ENCODE peak calls at places on chromosomes 16 and 17, in six cellular contexts. One of them, this sample, is unnamed.

GRCh38 chr17:76265624-76266243 is 586 bp downstream of the UBALD2 start:
- DNase-seq in endothelial cell of umbilical vein: peak; percentile 36
- DNase-seq in HepG2: no peak
- DNase-seq in A549: no peak
- DNase-seq in H1: no peak
- DNase-seq in K562: peak; percentile 40
- DNase-seq in this sample: peak; percentile 56

GRCh38 chr16:55351936-55352335 is 27.9 kb downstream of the IRX6 start:
- DNase-seq in endothelial cell of umbilical vein: no peak
- DNase-seq in HepG2: peak; percentile 11
- DNase-seq in A549: no peak
- DNase-seq in H1: no peak
- DNase-seq in K562: no peak
- DNase-seq in this sample: no peak

GRCh38 chr16:2415085-2415484 is 14.2 kb upstream of the CCNF start:
- DNase-seq in endothelial cell of umbilical vein: no peak
- DNase-seq in HepG2: no peak
- DNase-seq in A549: no peak
- DNase-seq in H1: no peak
- DNase-seq in K562: no peak
- DNase-seq in this sample: no peak

GRCh38 chr16:27450836-27451341 is 48.9 kb downstream of the IL21R start:
- DNase-seq in endothelial cell of umbilical vein: no peak
- DNase-seq in HepG2: no peak
- DNase-seq in A549: no peak
- DNase-seq in H1: no peak
- DNase-seq in K562: no peak
- DNase-seq in this sample: no peak

GRCh38 chr17:47967607-47968252 is 3.2 kb upstream of the CDK5RAP3 start:
- DNase-seq in endothelial cell of umbilical vein: no peak
- DNase-seq in HepG2: no peak
- DNase-seq in A549: peak; percentile 61
- DNase-seq in H1: no peak
- DNase-seq in K562: no peak
- DNase-seq in this sample: no peak

GRCh38 chr17:40903129-40903847 is 18.2 kb upstream of the KRT20 start:
- DNase-seq in endothelial cell of umbilical vein: no peak
- DNase-seq in HepG2: peak; percentile 82
- DNase-seq in A549: peak; percentile 94
- DNase-seq in H1: no peak
- DNase-seq in K562: peak; percentile 27
- DNase-seq in this sample: no peak

GRCh38 chr17:80621335-80622169 is 76.9 kb downstream of the RPTOR start:
- DNase-seq in endothelial cell of umbilical vein: no peak
- DNase-seq in HepG2: no peak
- DNase-seq in A549: no peak
- DNase-seq in H1: no peak
- DNase-seq in K562: no peak
- DNase-seq in this sample: no peak

GRCh38 chr17:43927101-43927935 is 15.0 kb downstream of the PPY start:
- DNase-seq in endothelial cell of umbilical vein: no peak
- DNase-seq in HepG2: no peak
- DNase-seq in A549: no peak
- DNase-seq in H1: no peak
- DNase-seq in K562: no peak
- DNase-seq in this sample: no peak

GRCh38 chr16:67092227-67092626 is 17.5 kb upstream of the PHAF1 start:
- DNase-seq in endothelial cell of umbilical vein: no peak
- DNase-seq in HepG2: no peak
- DNase-seq in A549: no peak
- DNase-seq in H1: no peak
- DNase-seq in K562: no peak
- DNase-seq in this sample: no peak

GRCh38 chr16:55672471-55672870 is 16.7 kb downstream of the SLC6A2 start:
- DNase-seq in endothelial cell of umbilical vein: no peak
- DNase-seq in HepG2: no peak
- DNase-seq in A549: no peak
- DNase-seq in H1: no peak
- DNase-seq in K562: no peak
- DNase-seq in this sample: no peak

GRCh38 chr17:72119963-72120877 is 600 bp upstream of the SOX9 start:
- DNase-seq in endothelial cell of umbilical vein: no peak
- DNase-seq in HepG2: peak; percentile 79
- DNase-seq in A549: peak; percentile 59
- DNase-seq in H1: no peak
- DNase-seq in K562: no peak
- DNase-seq in this sample: peak; percentile 46

GRCh38 chr16:27634781-27635180 is 84.8 kb downstream of the KATNIP start:
- DNase-seq in endothelial cell of umbilical vein: no peak
- DNase-seq in HepG2: no peak
- DNase-seq in A549: no peak
- DNase-seq in H1: no peak
- DNase-seq in K562: no peak
- DNase-seq in this sample: no peak

GRCh38 chr16:15996432-15997109 is 47.2 kb downstream of the ABCC1 start:
- DNase-seq in endothelial cell of umbilical vein: peak; percentile 89
- DNase-seq in HepG2: peak; percentile 99
- DNase-seq in A549: peak; percentile 88
- DNase-seq in H1: no peak
- DNase-seq in K562: peak; percentile 32
- DNase-seq in this sample: no peak

GRCh38 chr17:673200-673681 is 41.4 kb downstream of the VPS53 start:
- DNase-seq in endothelial cell of umbilical vein: no peak
- DNase-seq in HepG2: no peak
- DNase-seq in A549: no peak
- DNase-seq in H1: no peak
- DNase-seq in K562: no peak
- DNase-seq in this sample: peak; percentile 65

GRCh38 chr17:36674278-36674650 is 72.9 kb downstream of the MRM1 start:
- DNase-seq in endothelial cell of umbilical vein: no peak
- DNase-seq in HepG2: no peak
- DNase-seq in A549: no peak
- DNase-seq in H1: no peak
- DNase-seq in K562: no peak
- DNase-seq in this sample: no peak

DNA sequence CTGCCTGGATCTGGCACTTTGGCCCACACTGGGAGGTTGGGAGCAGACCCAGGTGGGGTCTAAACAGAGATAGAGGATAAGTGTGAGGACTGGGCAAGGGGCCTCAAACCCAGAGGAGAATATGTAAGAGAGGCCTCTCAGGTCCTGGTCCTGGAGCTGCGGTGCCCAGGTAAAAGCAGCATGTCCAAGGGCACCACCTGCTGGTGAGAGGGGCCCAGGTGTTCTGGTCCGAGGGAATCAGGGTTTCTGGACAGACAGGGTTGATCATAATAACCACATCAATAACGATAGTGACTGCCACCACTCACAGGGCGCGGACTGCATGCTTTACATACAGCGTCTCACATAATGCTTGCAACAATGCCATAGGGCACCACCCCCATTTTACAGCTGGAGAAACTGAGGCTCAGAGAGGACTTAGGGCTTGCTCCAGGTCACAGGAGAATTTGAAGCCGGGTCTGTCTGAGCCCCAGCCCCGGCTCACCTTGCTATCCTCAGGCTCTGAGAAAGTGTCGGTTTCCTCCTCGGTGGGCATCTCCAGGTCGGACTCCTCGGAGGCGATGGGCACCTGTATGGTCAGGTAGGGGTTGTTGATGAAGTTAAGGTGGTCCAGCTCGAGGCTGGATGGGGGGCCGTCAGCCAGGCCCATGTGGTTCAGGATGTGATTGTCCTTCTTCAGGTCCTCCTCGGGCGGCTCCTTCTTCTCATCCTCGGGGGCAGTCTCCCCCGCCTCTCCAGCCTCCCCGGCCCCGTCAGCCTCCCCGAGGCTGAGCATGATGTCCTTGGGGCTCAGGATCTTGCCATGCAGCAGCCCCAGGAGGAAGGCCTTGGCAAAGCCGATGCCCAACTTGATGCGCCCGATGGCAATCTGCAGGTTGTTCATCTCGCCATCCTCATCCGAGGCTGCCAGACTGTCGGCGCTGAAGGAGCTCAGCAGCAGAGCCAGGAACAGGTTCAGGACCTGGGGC is 19.1 kb upstream of the CD79B start:
- DNase-seq in endothelial cell of umbilical vein: no peak
- DNase-seq in HepG2: peak; percentile 62
- DNase-seq in A549: peak; percentile 74
- DNase-seq in H1: no peak
- DNase-seq in K562: peak; percentile 42
- DNase-seq in this sample: peak; percentile 75
- TF ChIP-seq JUN in endothelial cell of umbilical vein: no peak
- TF ChIP-seq JUN in HepG2: no peak
- TF ChIP-seq JUN in A549: no peak
- TF ChIP-seq JUN in H1: no peak
- TF ChIP-seq JUN in K562: no peak
- TF ChIP-seq JUN in this sample: no peak

GRCh38 chr16:85632709-85633437 is 19.8 kb downstream of the GSE1 start:
- DNase-seq in endothelial cell of umbilical vein: no peak
- DNase-seq in HepG2: no peak
- DNase-seq in A549: no peak
- DNase-seq in H1: no peak
- DNase-seq in K562: no peak
- DNase-seq in this sample: no peak

GRCh38 chr16:85635545-85636140 is 22.5 kb downstream of the GSE1 start:
- DNase-seq in endothelial cell of umbilical vein: no peak
- DNase-seq in HepG2: no peak
- DNase-seq in A549: no peak
- DNase-seq in H1: no peak
- DNase-seq in K562: no peak
- DNase-seq in this sample: no peak

GRCh38 chr16:85633438-85633743 is 20.3 kb downstream of the GSE1 start:
- DNase-seq in endothelial cell of umbilical vein: no peak
- DNase-seq in HepG2: no peak
- DNase-seq in A549: no peak
- DNase-seq in H1: no peak
- DNase-seq in K562: no peak
- DNase-seq in this sample: no peak

GRCh38 chr16:85634747-85635544 is 21.8 kb downstream of the GSE1 start:
- DNase-seq in endothelial cell of umbilical vein: no peak
- DNase-seq in HepG2: no peak
- DNase-seq in A549: no peak
- DNase-seq in H1: no peak
- DNase-seq in K562: no peak
- DNase-seq in this sample: peak; percentile 41

DNA sequence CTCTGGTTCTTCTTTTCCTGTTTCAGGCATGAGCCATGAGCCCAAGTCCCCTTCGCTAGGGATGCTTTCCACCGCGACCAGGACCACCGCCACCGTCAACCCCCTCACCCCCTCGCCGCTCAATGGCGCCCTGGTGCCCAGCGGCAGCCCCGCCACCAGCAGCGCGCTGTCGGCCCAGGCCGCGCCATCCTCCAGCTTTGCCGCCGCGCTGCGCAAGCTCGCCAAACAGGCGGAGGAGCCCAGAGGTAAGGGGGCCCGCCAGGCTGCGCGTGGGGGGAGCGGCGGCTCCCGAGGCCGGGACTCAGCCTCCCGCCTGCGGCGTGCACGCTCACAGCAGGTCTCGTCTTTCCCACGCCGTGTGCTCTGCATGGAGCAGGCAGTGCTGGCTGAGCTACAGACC is 20.8 kb downstream of the GSE1 start:
- DNase-seq in endothelial cell of umbilical vein: no peak
- DNase-seq in HepG2: no peak
- DNase-seq in A549: no peak
- DNase-seq in H1: no peak
- DNase-seq in K562: no peak
- DNase-seq in this sample: no peak
- TF ChIP-seq JUN in endothelial cell of umbilical vein: no peak
- TF ChIP-seq JUN in HepG2: no peak
- TF ChIP-seq JUN in A549: no peak
- TF ChIP-seq JUN in H1: no peak
- TF ChIP-seq JUN in K562: no peak
- TF ChIP-seq JUN in this sample: no peak

GRCh38 chr17:46742539-46743270 is 75.8 kb downstream of the WNT3 start:
- DNase-seq in endothelial cell of umbilical vein: peak; percentile 57
- DNase-seq in HepG2: no peak
- DNase-seq in A549: peak; percentile 76
- DNase-seq in H1: no peak
- DNase-seq in K562: peak; percentile 79
- DNase-seq in this sample: no peak
- TF ChIP-seq JUN in endothelial cell of umbilical vein: no peak
- TF ChIP-seq JUN in HepG2: no peak
- TF ChIP-seq JUN in A549: no peak
- TF ChIP-seq JUN in H1: no peak
- TF ChIP-seq JUN in K562: no peak
- TF ChIP-seq JUN in this sample: no peak

GRCh38 chr16:361341-361871 is 8.9 kb upstream of the AXIN1 start:
- DNase-seq in endothelial cell of umbilical vein: no peak
- DNase-seq in HepG2: no peak
- DNase-seq in A549: no peak
- DNase-seq in H1: no peak
- DNase-seq in K562: no peak
- DNase-seq in this sample: no peak

GRCh38 chr16:361872-362701 is 8.3 kb downstream of the MRPL28 start:
- DNase-seq in endothelial cell of umbilical vein: peak; percentile 70
- DNase-seq in HepG2: peak; percentile 75
- DNase-seq in A549: peak; percentile 94
- DNase-seq in H1: peak; percentile 58
- DNase-seq in K562: peak; percentile 76
- DNase-seq in this sample: peak; percentile 83

GRCh38 chr16:364595-365491 is 5.5 kb downstream of the MRPL28 start:
- DNase-seq in endothelial cell of umbilical vein: no peak
- DNase-seq in HepG2: no peak
- DNase-seq in A549: no peak
- DNase-seq in H1: no peak
- DNase-seq in K562: no peak
- DNase-seq in this sample: no peak

GRCh38 chr16:364091-364490 is 6.2 kb downstream of the MRPL28 start:
- DNase-seq in endothelial cell of umbilical vein: no peak
- DNase-seq in HepG2: no peak
- DNase-seq in A549: no peak
- DNase-seq in H1: no peak
- DNase-seq in K562: no peak
- DNase-seq in this sample: no peak

DNA sequence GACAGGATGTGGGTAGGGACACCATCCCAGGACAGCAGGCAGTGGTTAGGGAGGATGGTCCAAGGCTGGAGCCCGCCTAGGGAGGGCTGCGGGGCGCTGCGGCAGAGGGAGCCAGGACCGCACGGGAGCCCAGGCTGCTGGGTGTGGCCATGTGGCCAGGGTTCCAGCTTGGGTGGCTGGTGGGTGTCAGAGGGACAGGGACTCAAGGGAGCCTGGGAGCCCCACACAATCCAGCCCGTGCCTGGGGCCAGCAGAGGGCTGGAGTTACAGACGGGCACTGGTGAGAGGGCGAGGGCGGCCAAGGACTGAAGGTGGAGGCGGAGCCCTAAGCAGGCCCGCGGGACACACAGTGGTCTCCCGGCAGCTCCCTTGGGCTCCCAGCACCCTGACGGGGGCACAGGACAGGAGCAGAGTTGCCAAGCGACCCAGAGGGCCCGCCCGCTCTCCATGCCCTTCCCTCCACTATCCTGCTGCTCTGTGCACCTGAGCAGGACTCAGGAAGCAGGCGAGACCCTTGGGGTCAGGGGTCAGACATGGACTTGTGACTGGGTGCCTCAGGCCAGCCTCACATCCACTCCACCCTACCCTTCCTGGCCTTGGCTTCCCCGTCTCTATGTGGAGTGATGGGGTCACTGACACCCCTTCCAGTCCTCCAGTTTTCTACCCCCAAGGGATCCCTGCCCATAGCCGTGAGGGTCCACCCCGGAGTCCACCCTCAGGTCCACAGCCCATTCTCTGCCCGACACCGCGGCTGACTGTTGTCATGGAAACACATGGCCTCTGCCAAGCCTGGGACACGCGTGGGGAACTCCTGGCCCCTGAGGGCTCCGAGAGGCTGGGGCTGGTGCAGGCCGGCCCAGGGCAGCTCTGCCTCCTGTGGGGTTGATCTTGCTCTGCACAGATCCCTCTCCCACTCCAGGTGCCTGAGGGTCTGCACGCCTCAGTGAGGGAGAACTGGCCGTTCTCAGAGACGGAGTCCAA is 6.9 kb downstream of the MRPL28 start:
- DNase-seq in endothelial cell of umbilical vein: no peak
- DNase-seq in HepG2: no peak
- DNase-seq in A549: no peak
- DNase-seq in H1: no peak
- DNase-seq in K562: no peak
- DNase-seq in this sample: no peak
- TF ChIP-seq JUN in endothelial cell of umbilical vein: no peak
- TF ChIP-seq JUN in HepG2: no peak
- TF ChIP-seq JUN in A549: no peak
- TF ChIP-seq JUN in H1: no peak
- TF ChIP-seq JUN in K562: no peak
- TF ChIP-seq JUN in this sample: no peak

This sample was measured in WTC11.